ENCODE peak calls at places on chromosomes 5 and 9, in five cellular contexts. H is heart right ventricle, R is mucosa of descending colon, J is tibial artery, G is endodermal cell. C is an unnamed sample. For H3K36me3, the result is how much of the 10 kb centered on the place peaks cover.

GRCh38 chr5:131619102-131619501 is 15.9 kb downstream of the RAPGEF6 start:
- DNase-seq in H (no peak), R (no peak), J (no peak), G (no peak), C (no peak)

GRCh38 chr5:36369092-36369737 is 67.5 kb upstream of the RANBP3L start:
- DNase-seq in H (no peak), R (peak), J (no peak), G (no peak), C (no peak)

GRCh38 chr9:37443566-37443965 is 21.1 kb downstream of the GRHPR start:
- DNase-seq in H (no peak), R (no peak), J (no peak), G (no peak), C (no peak)

GRCh38 chr5:122515709-122516431 is 203.8 kb downstream of the SNCAIP start:
- DNase-seq in H (no peak), R (peak), J (peak), G (peak), C (no peak)

GRCh38 chr9:37412431-37413151 is 9.9 kb upstream of the GRHPR start:
- DNase-seq in H (no peak), R (no peak), J (no peak), G (peak), C (no peak)

GRCh38 chr5:175683921-175684320 is 26.1 kb downstream of the HRH2 start:
- DNase-seq in H (no peak), R (no peak), J (no peak), G (no peak), C (no peak)

GRCh38 chr5:141492168-141492885 is 3.4 kb downstream of the PCDHGC5 start:
- DNase-seq in H (no peak), R (no peak), J (no peak), G (peak), C (peak)

GRCh38 chr9:135074354-135075233 is 12.9 kb upstream of the OLFM1 start:
- DNase-seq in H (no peak), R (no peak), J (no peak), G (peak), C (no peak)

GRCh38 chr9:69186841-69187611 is 12.9 kb downstream of the TJP2 start:
- DNase-seq in H (no peak), R (no peak), J (no peak), G (no peak), C (no peak)

GRCh38 chr9:74975538-74975937 is 22.8 kb upstream of the C9orf40 start:
- DNase-seq in H (no peak), R (no peak), J (no peak), G (no peak), C (no peak)

GRCh38 chr5:10331341-10331796 is 22.1 kb upstream of the MARCHF6 start:
- DNase-seq in H (peak), R (peak), J (peak), G (peak), C (no peak)

GRCh38 chr5:133285583-133286021 is 233.8 kb downstream of the HSPA4 start:
- DNase-seq in H (peak), R (peak), J (no peak), G (no peak), C (no peak)

GRCh38 chr9:73215249-73215648 is 63.6 kb downstream of the ANXA1 start:
- DNase-seq in H (no peak), R (no peak), J (no peak), G (peak), C (no peak)

GRCh38 chr5:139394123-139394653 is 716 bp downstream of the PROB1 start:
- DNase-seq in H (peak), R (peak), J (no peak), G (peak), C (peak)

DNA sequence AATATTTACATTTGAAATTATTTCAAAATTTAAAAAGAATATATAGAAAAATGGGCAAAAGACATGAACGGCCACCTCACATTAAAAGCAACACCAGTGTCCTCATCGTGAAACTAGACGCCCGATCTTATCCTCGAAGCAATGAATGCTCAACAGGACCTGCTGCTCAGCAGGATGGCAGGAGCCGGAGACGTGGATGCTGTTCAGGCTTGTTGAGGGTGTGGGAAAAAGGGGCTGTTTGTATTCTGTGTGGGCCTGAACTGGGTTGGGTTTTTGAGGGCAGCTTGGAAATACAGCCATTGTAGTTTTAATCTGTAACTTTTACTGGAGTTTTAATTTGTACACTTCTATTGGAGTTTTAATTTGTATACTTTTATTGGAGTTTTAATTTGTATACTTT is 20.3 kb downstream of the EXOC3 start:
- DNase-seq in H (peak), R (no peak), J (no peak), G (no peak), C (no peak)
- H3K36me3 ChIP-seq in H (half or more), R (under half), J (half or more), G (under half), C (under half)

GRCh38 chr5:120684749-120685415 is 220.8 kb downstream of the PRR16 start:
- DNase-seq in H (no peak), R (no peak), J (no peak), G (peak), C (no peak)

GRCh38 chr5:120682851-120683250 is 218.8 kb downstream of the PRR16 start:
- DNase-seq in H (no peak), R (no peak), J (no peak), G (no peak), C (no peak)

GRCh38 chr5:120678279-120678678 is 214.2 kb downstream of the PRR16 start:
- DNase-seq in H (no peak), R (no peak), J (no peak), G (no peak), C (no peak)

GRCh38 chr5:120683580-120683979 is 219.5 kb downstream of the PRR16 start:
- DNase-seq in H (no peak), R (no peak), J (no peak), G (no peak), C (no peak)

GRCh38 chr5:120684213-120684612 is 220.1 kb downstream of the PRR16 start:
- DNase-seq in H (no peak), R (no peak), J (no peak), G (no peak), C (no peak)
- TF ChIP-seq CTCF in H (no peak), R (no peak), J (no peak), G (no peak), C (no peak)

GRCh38 chr9:109228093-109228642 is 61.1 kb upstream of the FRRS1L start:
- DNase-seq in H (no peak), R (no peak), J (no peak), G (no peak), C (no peak)
- H3K4me3 ChIP-seq in H (no peak), R (no peak), J (no peak), G (no peak), C (no peak)

GRCh38 chr5:98898743-98899142 is 30.1 kb downstream of the CHD1 start:
- DNase-seq in H (no peak), R (no peak), J (no peak), G (no peak), C (no peak)

GRCh38 chr5:98904786-98905185 is 24.0 kb downstream of the CHD1 start:
- DNase-seq in H (no peak), R (no peak), J (no peak), G (no peak), C (no peak)

GRCh38 chr5:98902733-98903132 is 26.1 kb downstream of the CHD1 start:
- DNase-seq in H (no peak), R (no peak), J (no peak), G (no peak), C (no peak)

GRCh38 chr5:98899456-98899855 is 29.4 kb downstream of the CHD1 start:
- DNase-seq in H (no peak), R (no peak), J (no peak), G (no peak), C (no peak)
- H3K36me3 ChIP-seq in H (half or more), R (under half), J (half or more), G (half or more), C (under half)

GRCh38 chr9:34016149-34016548 is 32.5 kb downstream of the UBAP2 start:
- DNase-seq in H (no peak), R (no peak), J (no peak), G (no peak), C (no peak)

GRCh38 chr9:34010979-34011378 is 37.7 kb downstream of the UBAP2 start:
- DNase-seq in H (no peak), R (peak), J (no peak), G (no peak), C (no peak)
- TF ChIP-seq CTCF in H (peak), R (no peak), J (no peak), G (peak), C (peak)

DNA sequence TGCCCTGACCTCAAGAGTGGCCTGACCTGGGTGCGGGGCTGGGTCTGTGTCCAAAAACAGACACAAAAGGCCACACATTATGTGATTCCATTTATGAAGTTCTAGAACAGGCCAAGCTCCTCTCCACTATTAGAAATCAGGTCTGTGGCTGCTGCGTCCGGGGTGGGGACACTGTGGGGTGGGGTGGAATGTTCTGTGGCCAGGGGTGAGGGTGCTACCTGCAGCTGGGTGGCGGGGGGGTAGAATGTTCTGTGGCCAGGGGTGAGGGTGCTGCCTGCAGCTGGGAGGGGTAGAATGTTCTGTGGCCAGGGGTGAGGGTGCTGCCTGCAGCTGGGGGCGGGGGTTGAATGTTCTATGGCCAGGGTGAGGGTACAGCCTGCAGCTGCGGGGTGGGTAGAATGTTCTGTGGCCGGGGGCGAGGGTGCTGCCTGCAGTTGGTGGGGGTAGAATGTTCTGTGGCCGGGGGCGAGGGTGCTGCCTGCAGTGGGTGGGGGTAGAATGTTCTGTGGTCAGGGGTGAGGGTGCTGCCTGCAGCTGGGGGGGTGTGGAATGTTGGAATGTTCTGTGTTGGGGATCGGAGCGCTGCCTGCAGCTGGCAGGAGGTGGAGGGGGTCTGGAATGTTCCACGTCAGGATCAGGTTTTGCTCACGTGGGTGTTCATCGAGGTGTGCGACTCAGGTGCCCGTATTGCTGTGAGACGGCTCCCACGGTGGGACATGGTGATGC is 8.3 kb downstream of the LCN12 start:
- DNase-seq in H (no peak), R (no peak), J (no peak), G (no peak), C (no peak)
- H3K4me3 ChIP-seq in H (no peak), R (no peak), J (no peak), G (no peak), C (no peak)

GRCh38 chr5:147519380-147519779 is 9.5 kb upstream of the DPYSL3 start:
- DNase-seq in H (no peak), R (no peak), J (no peak), G (no peak), C (no peak)
- H3K36me3 ChIP-seq in H (under half), R (under half), J (under half), G (under half), C (under half)